ENCODE peak calls at places on chromosome 5, in ten cellular contexts. O is A549, V is HepG2, Y is tibial nerve, C is thyroid gland, Z is H54, Q is GM12891, A is breast epithelium, H is Peyer's patch, D is GM12892. B is an unnamed sample.

GRCh38 chr5:1412621-1413020 is 32.6 kb downstream of the SLC6A3 start:
- DNase-seq in A (no peak), H (no peak), Y (no peak), D (no peak), C (no peak), Z (no peak), V (no peak), Q (no peak), O (no peak), B (no peak)

GRCh38 chr5:12795333-12795663 is 891.1 kb upstream of the CTNND2 start:
- DNase-seq in Z (no peak), H (no peak), O (no peak), V (no peak), A (no peak), D (no peak), Y (no peak), C (no peak), Q (no peak), B (no peak)

GRCh38 chr5:35777358-35778087 is 79.2 kb upstream of the IL7R start:
- DNase-seq in H (peak), A (peak), Z (peak), Q (no peak), O (peak), D (no peak), V (peak), C (peak), Y (peak), B (peak)

GRCh38 chr5:88390007-88390385 is 121.4 kb upstream of the TMEM161B start:
- DNase-seq in Z (no peak), Q (no peak), V (no peak), H (no peak), C (no peak), A (no peak), D (no peak), O (no peak), Y (no peak), B (no peak)

GRCh38 chr5:67581203-67581602 is 384.6 kb upstream of the CD180 start:
- DNase-seq in O (no peak), A (no peak), Z (no peak), H (no peak), Q (no peak), Y (no peak), V (no peak), D (no peak), C (no peak), B (no peak)

GRCh38 chr5:38640012-38640395 is 83.6 kb upstream of the LIFR start:
- DNase-seq in V (no peak), Q (no peak), A (no peak), D (no peak), H (no peak), Y (no peak), O (no peak), C (no peak), Z (no peak), B (no peak)

GRCh38 chr5:159456722-159457462 is 126.6 kb upstream of the IL12B start:
- DNase-seq in Q (peak), Z (no peak), H (no peak), C (no peak), D (peak), A (no peak), O (peak), V (no peak), Y (no peak), B (peak)

GRCh38 chr5:1488882-1489680 is 34.7 kb downstream of the LPCAT1 start:
- DNase-seq in C (no peak), D (peak), H (no peak), V (no peak), Q (peak), Z (peak), Y (no peak), A (no peak), O (no peak), B (no peak)

GRCh38 chr5:75052461-75053285 is at the start of gene GCNT4:
- DNase-seq in Z (no peak), V (no peak), C (peak), D (peak), A (no peak), Q (peak), Y (no peak), O (peak), H (peak), B (peak)

GRCh38 chr5:42824347-42824976 is 12.8 kb upstream of the SELENOP start:
- DNase-seq in Q (no peak), H (no peak), Y (no peak), O (no peak), A (no peak), D (no peak), C (no peak), V (peak), Z (no peak), B (no peak)

GRCh38 chr5:133353741-133354140 is 258.6 kb downstream of the FSTL4 start:
- DNase-seq in O (no peak), C (no peak), Q (no peak), H (no peak), A (no peak), V (no peak), Z (no peak), D (no peak), Y (no peak), B (no peak)

GRCh38 chr5:74546796-74547195 is 93.7 kb downstream of the ENC1 start:
- DNase-seq in V (no peak), H (no peak), Q (no peak), C (no peak), Y (no peak), D (no peak), O (no peak), Z (no peak), A (no peak), B (no peak)

GRCh38 chr5:56172225-56172624 is 60.9 kb downstream of the ANKRD55 start:
- DNase-seq in Q (no peak), A (no peak), V (no peak), C (no peak), H (no peak), D (no peak), Y (no peak), O (no peak), Z (no peak), B (no peak)

GRCh38 chr5:14157494-14157782 is 14.3 kb downstream of the TRIO start:
- DNase-seq in V (no peak), A (no peak), Q (no peak), Z (no peak), O (no peak), Y (no peak), H (no peak), D (no peak), C (no peak), B (no peak)

GRCh38 chr5:1181451-1182359 is 19.7 kb upstream of the SLC6A19 start:
- DNase-seq in V (peak), C (no peak), Z (no peak), D (no peak), A (no peak), Q (no peak), Y (no peak), H (peak), O (no peak), B (no peak)

GRCh38 chr5:72412283-72413055 is 92.3 kb downstream of the PTCD2 start:
- DNase-seq in Q (no peak), V (no peak), O (no peak), C (no peak), Z (no peak), Y (no peak), D (no peak), A (no peak), H (no peak), B (no peak)

GRCh38 chr5:167720676-167721260 is 570.7 kb upstream of the WWC1 start:
- DNase-seq in O (no peak), A (no peak), V (no peak), H (no peak), Q (no peak), Z (no peak), Y (no peak), C (no peak), D (no peak), B (no peak)

GRCh38 chr5:87361031-87361443 is 51.7 kb downstream of the CCNH start:
- DNase-seq in C (no peak), Z (no peak), V (no peak), D (no peak), O (no peak), A (no peak), Q (no peak), H (no peak), Y (no peak), B (no peak)

GRCh38 chr5:132260714-132261615 is 3.5 kb downstream of the PDLIM4 start:
- DNase-seq in A (peak), C (peak), O (no peak), Z (no peak), D (no peak), H (peak), V (no peak), Q (no peak), Y (peak), B (peak)

GRCh38 chr5:112594060-112594850 is 143.4 kb upstream of the APC start:
- DNase-seq in A (no peak), Z (no peak), H (no peak), V (no peak), Y (no peak), Q (no peak), O (no peak), C (no peak), D (no peak), B (no peak)

GRCh38 chr5:68033961-68034581 is 181.5 kb upstream of the PIK3R1 start:
- DNase-seq in C (peak), H (peak), D (no peak), V (no peak), O (no peak), Q (no peak), Y (no peak), A (peak), Z (no peak), B (no peak)

GRCh38 chr5:97065475-97065874 is 76.9 kb downstream of the LIX1 start:
- DNase-seq in C (no peak), Y (no peak), O (no peak), H (no peak), Q (no peak), A (no peak), D (no peak), V (no peak), Z (no peak), B (no peak)

GRCh38 chr5:133386662-133387061 is 225.7 kb downstream of the FSTL4 start:
- DNase-seq in O (no peak), H (peak), Z (no peak), V (no peak), Q (no peak), A (no peak), Y (no peak), C (no peak), D (no peak), B (no peak)

GRCh38 chr5:14321936-14322335 is 178.8 kb downstream of the TRIO start:
- DNase-seq in Y (no peak), H (no peak), Z (no peak), V (no peak), Q (no peak), D (no peak), A (no peak), O (no peak), C (no peak), B (no peak)

GRCh38 chr5:174348582-174348981 is 303.1 kb downstream of the NSG2 start:
- DNase-seq in C (no peak), Y (no peak), D (no peak), H (no peak), Z (no peak), A (no peak), O (no peak), V (no peak), Q (no peak), B (no peak)

GRCh38 chr5:37054391-37054790 is 177.8 kb downstream of the NIPBL start:
- DNase-seq in V (no peak), A (no peak), Z (no peak), Q (no peak), Y (no peak), D (no peak), H (no peak), O (no peak), C (no peak), B (no peak)

GRCh38 chr5:152990771-152991170 is 499.7 kb upstream of the GRIA1 start:
- DNase-seq in O (no peak), V (no peak), A (no peak), D (no peak), Q (no peak), H (no peak), C (no peak), Z (no peak), Y (no peak), B (no peak)

GRCh38 chr5:147452137-147452838 is 57.6 kb downstream of the DPYSL3 start:
- DNase-seq in Q (no peak), A (no peak), H (no peak), D (no peak), V (no peak), Z (no peak), O (no peak), Y (no peak), C (no peak), B (no peak)

GRCh38 chr5:180853522-180853921 is 7.6 kb downstream of the ZFP62 start:
- DNase-seq in C (no peak), V (no peak), Z (no peak), O (no peak), D (no peak), H (no peak), Y (no peak), Q (no peak), A (no peak), B (no peak)

GRCh38 chr5:82244854-82245635 is 33.1 kb downstream of the RPS23 start:
- DNase-seq in D (no peak), Y (no peak), C (no peak), V (peak), Q (no peak), Z (no peak), H (no peak), A (no peak), O (no peak), B (no peak)

GRCh38 chr5:91383956-91384300 is 811 bp upstream of the ARRDC3 start:
- DNase-seq in Z (no peak), D (no peak), Y (no peak), O (no peak), V (peak), H (peak), C (no peak), Q (no peak), A (no peak), B (peak)

GRCh38 chr5:100903036-100903887 is at the start of gene ST8SIA4:
- DNase-seq in D (peak), A (peak), C (peak), V (no peak), Q (peak), Z (peak), H (peak), Y (peak), O (no peak), B (peak)

GRCh38 chr5:138230261-138230660 is 17.1 kb upstream of the CDC23 start:
- DNase-seq in C (no peak), O (no peak), H (no peak), V (no peak), A (no peak), Y (no peak), Q (no peak), Z (no peak), D (no peak), B (no peak)

GRCh38 chr5:14872070-14872989 is 752 bp upstream of the ANKH start:
- DNase-seq in C (peak), O (peak), A (peak), Q (no peak), H (peak), Z (peak), Y (peak), D (peak), V (peak), B (peak)

GRCh38 chr5:125372694-125373621 is 626.5 kb upstream of the ZNF608 start:
- DNase-seq in A (no peak), Y (no peak), O (no peak), Q (no peak), D (no peak), Z (peak), H (no peak), V (no peak), C (no peak), B (no peak)

DNA sequence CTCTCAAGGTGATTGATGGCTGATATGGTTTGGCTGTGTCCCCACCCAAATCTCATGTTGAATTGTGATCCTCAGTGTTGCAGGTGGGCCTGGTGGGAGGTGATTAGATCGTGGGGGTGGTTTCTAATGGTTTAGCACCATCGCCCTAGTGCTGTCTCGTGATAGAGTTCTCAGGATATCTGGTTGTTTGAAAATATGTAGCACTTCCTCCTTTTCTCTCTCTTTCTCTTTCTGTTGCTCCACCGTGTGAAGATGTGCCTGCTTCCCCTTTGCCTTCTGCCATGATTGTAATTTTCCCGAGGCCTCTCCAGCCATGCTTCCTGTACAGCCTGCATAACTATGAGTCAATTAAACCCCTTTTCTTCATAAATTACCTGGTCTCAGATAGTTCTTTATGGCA is 111.6 kb downstream of the SREK1 start:
- DNase-seq in Z (no peak), H (no peak), C (no peak), O (no peak), Y (no peak), Q (no peak), D (no peak), V (no peak), A (no peak), B (no peak)
- TF ChIP-seq POLR2A in Z (no peak), H (no peak), C (no peak), O (no peak), Y (no peak), Q (no peak), D (no peak), V (no peak), A (no peak), B (no peak)

GRCh38 chr5:34657550-34657921 is 1.4 kb downstream of the RAI14 start:
- DNase-seq in A (peak), D (no peak), Y (no peak), V (peak), Q (no peak), O (peak), C (peak), Z (peak), H (no peak), B (no peak)

GRCh38 chr5:34656700-34657549 is 797 bp downstream of the RAI14 start:
- DNase-seq in H (no peak), C (peak), Q (peak), Y (no peak), A (peak), D (peak), Z (peak), O (peak), V (no peak), B (no peak)

GRCh38 chr5:34658023-34658422 is 1.9 kb downstream of the RAI14 start:
- DNase-seq in V (peak), A (no peak), O (peak), D (no peak), C (no peak), Z (no peak), Y (no peak), Q (no peak), H (no peak), B (no peak)

GRCh38 chr5:34660444-34660843 is 4.3 kb downstream of the RAI14 start:
- DNase-seq in Y (no peak), O (no peak), D (no peak), Z (no peak), V (no peak), C (no peak), A (no peak), H (no peak), Q (no peak), B (no peak)

GRCh38 chr5:34659168-34659567 is 3.0 kb downstream of the RAI14 start:
- DNase-seq in O (no peak), V (no peak), A (no peak), Z (no peak), D (no peak), C (no peak), Y (no peak), Q (no peak), H (no peak), B (no peak)
- TF ChIP-seq POLR2A in O (no peak), V (no peak), A (no peak), Z (no peak), D (no peak), C (no peak), Y (no peak), Q (no peak), H (no peak), B (no peak)

GRCh38 chr5:139667001-139667729 is 19.0 kb downstream of the CXXC5 start:
- DNase-seq in D (no peak), V (no peak), O (no peak), Y (no peak), A (no peak), H (no peak), Q (no peak), C (no peak), Z (no peak), B (peak)
- TF ChIP-seq POLR2A in D (no peak), V (no peak), O (no peak), Y (no peak), A (no peak), H (no peak), Q (no peak), C (no peak), Z (no peak), B (no peak)

GRCh38 chr5:123438902-123439301 is 15.7 kb upstream of the CEP120 start:
- DNase-seq in O (no peak), H (no peak), D (no peak), Y (no peak), A (no peak), Z (no peak), C (peak), Q (no peak), V (no peak), B (no peak)
- TF ChIP-seq POLR2A in O (no peak), H (no peak), D (no peak), Y (no peak), A (no peak), Z (no peak), C (no peak), Q (no peak), V (no peak), B (no peak)

DNA sequence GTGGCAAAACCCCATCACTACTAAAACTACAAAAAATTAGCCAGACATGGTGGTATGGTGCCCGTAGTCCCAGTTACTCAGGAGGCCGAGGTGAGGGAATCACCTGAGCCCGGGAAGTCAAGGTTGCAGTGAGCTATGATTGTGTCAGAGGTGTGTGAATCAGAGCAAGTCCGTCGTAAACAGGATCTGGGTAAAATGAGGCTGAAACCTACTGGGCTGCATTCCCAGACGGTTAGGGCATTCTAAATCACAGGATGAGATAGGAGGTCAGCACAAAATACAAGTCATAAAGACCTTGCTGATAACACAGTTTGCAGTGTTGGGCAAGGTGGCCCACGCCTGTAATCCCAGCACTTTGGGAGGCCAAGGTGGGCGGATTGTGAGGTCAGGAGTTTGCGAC is 1.9 kb upstream of the CLTB start:
- DNase-seq in O (no peak), Q (no peak), C (no peak), D (no peak), V (peak), Z (no peak), H (peak), Y (no peak), A (no peak), B (no peak)
- TF ChIP-seq POLR2A in O (no peak), Q (no peak), C (no peak), D (no peak), V (no peak), Z (no peak), H (no peak), Y (no peak), A (no peak), B (no peak)

GRCh38 chr5:151158287-151158661 is 695 bp upstream of the ANXA6 start:
- DNase-seq in C (peak), Y (no peak), Q (no peak), H (no peak), V (peak), Z (no peak), A (no peak), O (no peak), D (no peak), B (no peak)

GRCh38 chr5:151156732-151157402 is 712 bp downstream of the ANXA6 start:
- DNase-seq in Y (no peak), O (no peak), Z (no peak), C (no peak), D (no peak), Q (peak), H (peak), A (no peak), V (no peak), B (no peak)

GRCh38 chr5:151159649-151160373 is 2.2 kb upstream of the ANXA6 start:
- DNase-seq in Z (no peak), C (no peak), Q (no peak), O (no peak), V (peak), H (no peak), D (no peak), Y (no peak), A (no peak), B (no peak)

GRCh38 chr5:151155777-151156731 is 1.5 kb downstream of the ANXA6 start:
- DNase-seq in H (no peak), D (no peak), V (peak), A (no peak), Q (no peak), O (no peak), C (peak), Z (peak), Y (no peak), B (no peak)

GRCh38 chr5:151157426-151158286 is at the start of gene ANXA6:
- DNase-seq in D (peak), Y (peak), C (peak), A (peak), H (peak), Q (peak), O (peak), V (peak), Z (peak), B (peak)
- TF ChIP-seq POLR2A in D (peak), Y (no peak), C (no peak), A (peak), H (peak), Q (peak), O (peak), V (peak), Z (peak), B (no peak)

GRCh38 chr5:142324871-142325676 is at the start of gene SPRY4:
- DNase-seq in D (peak), O (peak), Z (peak), V (peak), C (peak), A (peak), Q (peak), H (peak), Y (peak), B (peak)

GRCh38 chr5:142325677-142326479 is 1.1 kb upstream of the SPRY4 start:
- DNase-seq in V (peak), Q (peak), Z (peak), Y (peak), H (peak), A (peak), C (peak), O (peak), D (no peak), B (no peak)

GRCh38 chr5:142330026-142330425 is 5.2 kb upstream of the SPRY4 start:
- DNase-seq in Z (no peak), H (no peak), Y (no peak), D (no peak), O (no peak), V (no peak), A (no peak), C (no peak), Q (no peak), B (no peak)

GRCh38 chr5:142326480-142326938 is 1.7 kb upstream of the SPRY4 start:
- DNase-seq in H (no peak), Q (no peak), Z (no peak), D (no peak), C (no peak), V (no peak), A (no peak), O (no peak), Y (no peak), B (no peak)

GRCh38 chr5:142327111-142327842 is 2.5 kb upstream of the SPRY4 start:
- DNase-seq in D (no peak), Z (no peak), Y (no peak), O (no peak), V (no peak), H (no peak), C (no peak), Q (no peak), A (no peak), B (no peak)
- TF ChIP-seq POLR2A in D (no peak), Z (no peak), Y (no peak), O (no peak), V (no peak), H (no peak), C (no peak), Q (no peak), A (no peak), B (no peak)